ENCODE peak calls at places on chromosomes 13 and 19, in six cellular contexts. One of them, this sample, is unnamed.

GRCh38 chr13:113291129-113291528 is 5.9 kb upstream of the LAMP1 start:
- DNase-seq in PC-3: no peak
- DNase-seq in WTC11: no peak
- DNase-seq in IMR-90: no peak
- DNase-seq in H9: no peak
- DNase-seq in kidney epithelial cell: no peak
- DNase-seq in this sample: no peak

GRCh38 chr13:40986328-40986856 is 32.7 kb downstream of the ELF1 start:
- DNase-seq in WTC11: no peak
- DNase-seq in PC-3: peak
- DNase-seq in IMR-90: peak
- DNase-seq in H9: no peak
- DNase-seq in kidney epithelial cell: no peak
- DNase-seq in this sample: no peak

GRCh38 chr13:46354143-46355087 is 32.6 kb downstream of the RUBCNL start:
- DNase-seq in H9: no peak
- DNase-seq in IMR-90: peak
- DNase-seq in WTC11: no peak
- DNase-seq in PC-3: peak
- DNase-seq in kidney epithelial cell: peak
- DNase-seq in this sample: peak

GRCh38 chr13:96898855-96899254 is 95.4 kb downstream of the OXGR1 start:
- DNase-seq in WTC11: no peak
- DNase-seq in PC-3: no peak
- DNase-seq in IMR-90: no peak
- DNase-seq in kidney epithelial cell: no peak
- DNase-seq in H9: peak
- DNase-seq in this sample: no peak

GRCh38 chr13:50609016-50609415 is 234.5 kb downstream of the DLEU7 start:
- DNase-seq in WTC11: no peak
- DNase-seq in PC-3: no peak
- DNase-seq in kidney epithelial cell: no peak
- DNase-seq in IMR-90: no peak
- DNase-seq in H9: no peak
- DNase-seq in this sample: no peak

GRCh38 chr19:31179471-31179852 is 169.8 kb downstream of the TSHZ3 start:
- DNase-seq in PC-3: no peak
- DNase-seq in WTC11: no peak
- DNase-seq in kidney epithelial cell: no peak
- DNase-seq in H9: no peak
- DNase-seq in IMR-90: no peak
- DNase-seq in this sample: no peak

GRCh38 chr13:79481685-79482052 is 714 bp downstream of the NDFIP2 start:
- DNase-seq in H9: no peak
- DNase-seq in IMR-90: no peak
- DNase-seq in WTC11: peak
- DNase-seq in kidney epithelial cell: no peak
- DNase-seq in PC-3: peak
- DNase-seq in this sample: no peak

GRCh38 chr13:28282451-28282850 is 144.1 kb downstream of the PAN3 start:
- DNase-seq in kidney epithelial cell: peak
- DNase-seq in H9: no peak
- DNase-seq in PC-3: no peak
- DNase-seq in IMR-90: no peak
- DNase-seq in WTC11: no peak
- DNase-seq in this sample: no peak

GRCh38 chr19:19491321-19492025 is 23.9 kb downstream of the TSSK6 start:
- DNase-seq in kidney epithelial cell: no peak
- DNase-seq in H9: no peak
- DNase-seq in WTC11: no peak
- DNase-seq in IMR-90: no peak
- DNase-seq in PC-3: no peak
- DNase-seq in this sample: no peak
- TF ChIP-seq CTCF in kidney epithelial cell: no peak
- TF ChIP-seq CTCF in H9: no peak
- TF ChIP-seq CTCF in WTC11: no peak
- TF ChIP-seq CTCF in IMR-90: no peak
- TF ChIP-seq CTCF in PC-3: no peak
- TF ChIP-seq CTCF in this sample: no peak

GRCh38 chr19:44587863-44588752 is 25.3 kb upstream of the IGSF23 start:
- DNase-seq in kidney epithelial cell: peak
- DNase-seq in PC-3: peak
- DNase-seq in WTC11: no peak
- DNase-seq in IMR-90: peak
- DNase-seq in H9: no peak
- DNase-seq in this sample: peak
- TF ChIP-seq CTCF in kidney epithelial cell: no peak
- TF ChIP-seq CTCF in PC-3: peak
- TF ChIP-seq CTCF in WTC11: no peak
- TF ChIP-seq CTCF in IMR-90: peak
- TF ChIP-seq CTCF in H9: no peak
- TF ChIP-seq CTCF in this sample: peak

GRCh38 chr19:4369888-4370260 is 26.5 kb downstream of the MPND start:
- DNase-seq in kidney epithelial cell: no peak
- DNase-seq in IMR-90: peak
- DNase-seq in PC-3: no peak
- DNase-seq in H9: peak
- DNase-seq in WTC11: peak
- DNase-seq in this sample: no peak

GRCh38 chr19:4370418-4371041 is 27.2 kb downstream of the MPND start:
- DNase-seq in PC-3: no peak
- DNase-seq in kidney epithelial cell: no peak
- DNase-seq in IMR-90: no peak
- DNase-seq in WTC11: no peak
- DNase-seq in H9: no peak
- DNase-seq in this sample: no peak

GRCh38 chr19:4368128-4368820 is 24.9 kb downstream of the MPND start:
- DNase-seq in H9: no peak
- DNase-seq in kidney epithelial cell: no peak
- DNase-seq in WTC11: no peak
- DNase-seq in PC-3: no peak
- DNase-seq in IMR-90: peak
- DNase-seq in this sample: no peak

GRCh38 chr19:4367781-4368127 is 24.4 kb downstream of the MPND start:
- DNase-seq in H9: no peak
- DNase-seq in PC-3: no peak
- DNase-seq in kidney epithelial cell: no peak
- DNase-seq in WTC11: no peak
- DNase-seq in IMR-90: no peak
- DNase-seq in this sample: no peak

GRCh38 chr19:4369109-4369887 is 25.9 kb downstream of the MPND start:
- DNase-seq in kidney epithelial cell: peak
- DNase-seq in IMR-90: no peak
- DNase-seq in WTC11: no peak
- DNase-seq in H9: peak
- DNase-seq in PC-3: no peak
- DNase-seq in this sample: no peak
- TF ChIP-seq CTCF in kidney epithelial cell: no peak
- TF ChIP-seq CTCF in IMR-90: no peak
- TF ChIP-seq CTCF in WTC11: no peak
- TF ChIP-seq CTCF in H9: no peak
- TF ChIP-seq CTCF in PC-3: no peak
- TF ChIP-seq CTCF in this sample: no peak

GRCh38 chr13:111044087-111044830 is 70.9 kb upstream of the ARHGEF7 start:
- DNase-seq in H9: no peak
- DNase-seq in WTC11: no peak
- DNase-seq in IMR-90: no peak
- DNase-seq in kidney epithelial cell: no peak
- DNase-seq in PC-3: no peak
- DNase-seq in this sample: no peak

GRCh38 chr13:111047326-111047725 is 67.8 kb upstream of the ARHGEF7 start:
- DNase-seq in IMR-90: no peak
- DNase-seq in WTC11: no peak
- DNase-seq in kidney epithelial cell: no peak
- DNase-seq in H9: no peak
- DNase-seq in PC-3: no peak
- DNase-seq in this sample: no peak

GRCh38 chr13:111048387-111048786 is 66.7 kb upstream of the ARHGEF7 start:
- DNase-seq in WTC11: no peak
- DNase-seq in PC-3: no peak
- DNase-seq in H9: no peak
- DNase-seq in kidney epithelial cell: no peak
- DNase-seq in IMR-90: no peak
- DNase-seq in this sample: no peak

GRCh38 chr13:111045170-111045569 is 69.9 kb upstream of the ARHGEF7 start:
- DNase-seq in PC-3: no peak
- DNase-seq in IMR-90: no peak
- DNase-seq in H9: no peak
- DNase-seq in kidney epithelial cell: no peak
- DNase-seq in WTC11: no peak
- DNase-seq in this sample: no peak

DNA sequence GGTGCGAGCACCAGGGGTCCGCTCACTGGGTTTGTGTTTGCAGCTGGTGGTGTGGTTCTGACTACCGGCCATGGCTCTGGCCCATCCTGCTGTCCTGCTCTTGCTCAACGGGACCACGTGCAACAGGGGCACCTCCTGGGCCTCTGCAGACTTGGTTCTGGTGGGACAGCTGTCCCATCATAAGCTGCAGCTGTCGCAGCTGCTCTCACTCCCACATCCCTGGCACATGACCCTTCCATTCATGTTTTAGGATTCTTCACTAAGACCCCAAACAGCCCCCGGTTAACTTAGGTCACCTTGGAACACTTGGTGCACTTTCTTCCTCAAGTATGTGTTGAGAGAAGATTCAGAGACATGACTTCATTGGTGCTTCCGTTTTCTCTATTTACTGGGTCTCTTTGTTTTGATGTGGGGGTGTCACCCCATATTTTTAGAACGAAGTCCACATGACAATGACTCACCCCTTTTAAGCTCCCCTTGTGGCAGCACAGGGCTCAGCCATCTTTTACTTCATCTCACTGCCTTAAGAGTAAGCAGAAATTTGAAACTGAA is 68.4 kb upstream of the ARHGEF7 start:
- DNase-seq in IMR-90: peak
- DNase-seq in WTC11: no peak
- DNase-seq in kidney epithelial cell: no peak
- DNase-seq in H9: no peak
- DNase-seq in PC-3: no peak
- DNase-seq in this sample: peak
- TF ChIP-seq CTCF in IMR-90: peak
- TF ChIP-seq CTCF in WTC11: no peak
- TF ChIP-seq CTCF in kidney epithelial cell: peak
- TF ChIP-seq CTCF in H9: peak
- TF ChIP-seq CTCF in PC-3: no peak
- TF ChIP-seq CTCF in this sample: peak

GRCh38 chr19:12828494-12828893 is 5.9 kb downstream of the RTBDN start:
- DNase-seq in H9: peak
- DNase-seq in PC-3: peak
- DNase-seq in WTC11: peak
- DNase-seq in IMR-90: no peak
- DNase-seq in kidney epithelial cell: no peak
- DNase-seq in this sample: no peak

GRCh38 chr19:12821761-12822160 is 12.6 kb downstream of the RTBDN start:
- DNase-seq in H9: no peak
- DNase-seq in PC-3: peak
- DNase-seq in kidney epithelial cell: no peak
- DNase-seq in WTC11: no peak
- DNase-seq in IMR-90: no peak
- DNase-seq in this sample: no peak

DNA sequence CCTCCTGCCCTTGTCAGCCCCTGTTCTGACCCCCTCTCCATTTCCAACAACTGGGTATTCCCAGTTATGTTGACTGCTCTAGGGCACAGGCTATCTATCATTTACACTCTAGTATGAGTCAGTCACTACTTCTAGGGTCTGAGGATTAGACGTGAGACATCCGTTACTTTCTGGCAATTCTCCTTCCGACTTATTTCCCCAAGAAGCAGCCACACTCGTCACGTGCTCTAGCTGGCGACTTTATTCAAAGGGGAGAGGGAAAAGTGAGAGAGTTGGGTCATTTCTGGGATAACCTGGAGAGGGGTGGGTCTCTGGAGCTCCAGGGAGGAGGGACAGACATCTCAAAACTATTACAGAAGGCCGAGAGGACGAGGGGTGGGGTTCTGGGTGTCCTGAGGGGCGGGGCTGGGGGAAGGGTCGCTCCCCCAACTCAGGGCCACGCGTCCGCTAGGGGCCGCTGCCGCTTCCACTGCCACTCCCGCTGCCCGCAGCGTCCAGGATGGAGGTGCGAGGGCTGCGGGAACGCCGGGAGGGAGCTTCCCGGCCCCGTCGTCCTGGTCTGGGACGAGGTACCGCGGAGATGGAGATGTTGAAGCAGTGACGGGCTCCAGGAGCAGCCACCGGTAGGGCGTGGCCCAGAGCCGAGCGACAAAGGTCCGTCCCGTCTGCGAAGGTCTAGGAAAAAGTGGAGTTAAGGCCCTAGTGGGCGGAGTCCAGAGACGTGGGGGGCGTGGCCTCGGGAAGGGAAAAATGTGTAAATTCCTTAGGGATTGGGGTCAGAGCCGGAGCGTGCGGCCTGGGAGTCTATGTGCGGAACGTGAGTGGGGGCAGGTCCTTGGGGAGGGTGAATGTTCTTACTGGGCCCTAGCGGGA is 8.9 kb downstream of the RTBDN start:
- DNase-seq in H9: peak
- DNase-seq in WTC11: peak
- DNase-seq in PC-3: peak
- DNase-seq in IMR-90: no peak
- DNase-seq in kidney epithelial cell: no peak
- DNase-seq in this sample: no peak
- TF ChIP-seq CTCF in H9: peak
- TF ChIP-seq CTCF in WTC11: peak
- TF ChIP-seq CTCF in PC-3: peak
- TF ChIP-seq CTCF in IMR-90: peak
- TF ChIP-seq CTCF in kidney epithelial cell: peak
- TF ChIP-seq CTCF in this sample: peak